ENCODE peak calls at places on chromosomes 6 and 20, in eight cellular contexts. One of them, this sample, is unnamed.

GRCh38 chr6:107333491-107333890 is 125.9 kb downstream of the PDSS2 start:
- DNase-seq in activated gamma-delta T cell treated with anti-CD3 and anti-CD28 coated beads, Interleukin-2, amount 50 U/mL, for 16 hours: no peak
- DNase-seq in A172: no peak
- DNase-seq in NCI-H1048: no peak
- DNase-seq in caudate nucleus: no peak
- DNase-seq in HTR-8/SVneo: no peak
- DNase-seq in SK-N-SH: no peak
- DNase-seq in germinal center: no peak
- DNase-seq in this sample: no peak

GRCh38 chr6:14640631-14641030 is 523.1 kb downstream of the CD83 start:
- DNase-seq in activated gamma-delta T cell treated with anti-CD3 and anti-CD28 coated beads, Interleukin-2, amount 50 U/mL, for 16 hours: no peak
- DNase-seq in A172: no peak
- DNase-seq in NCI-H1048: no peak
- DNase-seq in caudate nucleus: no peak
- DNase-seq in HTR-8/SVneo: no peak
- DNase-seq in SK-N-SH: no peak
- DNase-seq in germinal center: no peak
- DNase-seq in this sample: no peak

GRCh38 chr6:160238786-160239751 is 19.6 kb downstream of the SLC22A2 start:
- DNase-seq in activated gamma-delta T cell treated with anti-CD3 and anti-CD28 coated beads, Interleukin-2, amount 50 U/mL, for 16 hours: no peak
- DNase-seq in A172: peak; percentile 94
- DNase-seq in NCI-H1048: no peak
- DNase-seq in caudate nucleus: no peak
- DNase-seq in HTR-8/SVneo: no peak
- DNase-seq in SK-N-SH: no peak
- DNase-seq in germinal center: no peak
- DNase-seq in this sample: no peak

GRCh38 chr20:53635189-53635588 is 41.5 kb upstream of the ZNF217 start:
- DNase-seq in activated gamma-delta T cell treated with anti-CD3 and anti-CD28 coated beads, Interleukin-2, amount 50 U/mL, for 16 hours: no peak
- DNase-seq in A172: no peak
- DNase-seq in NCI-H1048: no peak
- DNase-seq in caudate nucleus: no peak
- DNase-seq in HTR-8/SVneo: no peak
- DNase-seq in SK-N-SH: no peak
- DNase-seq in germinal center: no peak
- DNase-seq in this sample: no peak

GRCh38 chr6:56719310-56719709 is 76.6 kb upstream of the DST start:
- DNase-seq in activated gamma-delta T cell treated with anti-CD3 and anti-CD28 coated beads, Interleukin-2, amount 50 U/mL, for 16 hours: no peak
- DNase-seq in A172: peak; percentile 35
- DNase-seq in NCI-H1048: no peak
- DNase-seq in caudate nucleus: no peak
- DNase-seq in HTR-8/SVneo: no peak
- DNase-seq in SK-N-SH: no peak
- DNase-seq in germinal center: no peak
- DNase-seq in this sample: no peak

GRCh38 chr20:6976535-6976934 is 209.0 kb downstream of the BMP2 start:
- DNase-seq in activated gamma-delta T cell treated with anti-CD3 and anti-CD28 coated beads, Interleukin-2, amount 50 U/mL, for 16 hours: no peak
- DNase-seq in A172: no peak
- DNase-seq in NCI-H1048: no peak
- DNase-seq in caudate nucleus: no peak
- DNase-seq in HTR-8/SVneo: no peak
- DNase-seq in SK-N-SH: no peak
- DNase-seq in germinal center: no peak
- DNase-seq in this sample: no peak

GRCh38 chr20:62289131-62289530 is 13.7 kb upstream of the ADRM1 start:
- DNase-seq in activated gamma-delta T cell treated with anti-CD3 and anti-CD28 coated beads, Interleukin-2, amount 50 U/mL, for 16 hours: no peak
- DNase-seq in A172: no peak
- DNase-seq in NCI-H1048: no peak
- DNase-seq in caudate nucleus: no peak
- DNase-seq in HTR-8/SVneo: no peak
- DNase-seq in SK-N-SH: no peak
- DNase-seq in germinal center: no peak
- DNase-seq in this sample: no peak

GRCh38 chr6:138372711-138373463 is 4.8 kb upstream of the SMIM28 start:
- DNase-seq in activated gamma-delta T cell treated with anti-CD3 and anti-CD28 coated beads, Interleukin-2, amount 50 U/mL, for 16 hours: no peak
- DNase-seq in A172: peak; percentile 14
- DNase-seq in NCI-H1048: no peak
- DNase-seq in caudate nucleus: no peak
- DNase-seq in HTR-8/SVneo: peak; percentile 8
- DNase-seq in SK-N-SH: no peak
- DNase-seq in germinal center: no peak
- DNase-seq in this sample: no peak

GRCh38 chr6:22668307-22668706 is 98.9 kb downstream of the HDGFL1 start:
- DNase-seq in activated gamma-delta T cell treated with anti-CD3 and anti-CD28 coated beads, Interleukin-2, amount 50 U/mL, for 16 hours: no peak
- DNase-seq in A172: no peak
- DNase-seq in NCI-H1048: no peak
- DNase-seq in caudate nucleus: no peak
- DNase-seq in HTR-8/SVneo: no peak
- DNase-seq in SK-N-SH: no peak
- DNase-seq in germinal center: no peak
- DNase-seq in this sample: no peak

GRCh38 chr20:62725596-62726268 is 17.1 kb downstream of the NTSR1 start:
- DNase-seq in activated gamma-delta T cell treated with anti-CD3 and anti-CD28 coated beads, Interleukin-2, amount 50 U/mL, for 16 hours: no peak
- DNase-seq in A172: no peak
- DNase-seq in NCI-H1048: no peak
- DNase-seq in caudate nucleus: no peak
- DNase-seq in HTR-8/SVneo: no peak
- DNase-seq in SK-N-SH: no peak
- DNase-seq in germinal center: no peak
- DNase-seq in this sample: no peak

GRCh38 chr6:143236151-143236788 is 175.6 kb downstream of the AIG1 start:
- DNase-seq in activated gamma-delta T cell treated with anti-CD3 and anti-CD28 coated beads, Interleukin-2, amount 50 U/mL, for 16 hours: no peak
- DNase-seq in A172: peak; percentile 5
- DNase-seq in NCI-H1048: no peak
- DNase-seq in caudate nucleus: no peak
- DNase-seq in HTR-8/SVneo: no peak
- DNase-seq in SK-N-SH: peak; percentile 5
- DNase-seq in germinal center: no peak
- DNase-seq in this sample: no peak

GRCh38 chr6:21455071-21455470 is 138.5 kb upstream of the SOX4 start:
- DNase-seq in activated gamma-delta T cell treated with anti-CD3 and anti-CD28 coated beads, Interleukin-2, amount 50 U/mL, for 16 hours: no peak
- DNase-seq in A172: no peak
- DNase-seq in NCI-H1048: no peak
- DNase-seq in caudate nucleus: no peak
- DNase-seq in HTR-8/SVneo: no peak
- DNase-seq in SK-N-SH: no peak
- DNase-seq in germinal center: no peak
- DNase-seq in this sample: no peak

GRCh38 chr6:30821862-30822784 is 62.2 kb upstream of the DDR1 start:
- DNase-seq in activated gamma-delta T cell treated with anti-CD3 and anti-CD28 coated beads, Interleukin-2, amount 50 U/mL, for 16 hours: no peak
- DNase-seq in A172: no peak
- DNase-seq in NCI-H1048: no peak
- DNase-seq in caudate nucleus: no peak
- DNase-seq in HTR-8/SVneo: no peak
- DNase-seq in SK-N-SH: peak; percentile 45
- DNase-seq in germinal center: peak; percentile 33
- DNase-seq in this sample: no peak

GRCh38 chr6:7904654-7905319 is 5.8 kb downstream of the TXNDC5 start:
- DNase-seq in activated gamma-delta T cell treated with anti-CD3 and anti-CD28 coated beads, Interleukin-2, amount 50 U/mL, for 16 hours: no peak
- DNase-seq in A172: no peak
- DNase-seq in NCI-H1048: no peak
- DNase-seq in caudate nucleus: no peak
- DNase-seq in HTR-8/SVneo: no peak
- DNase-seq in SK-N-SH: no peak
- DNase-seq in germinal center: no peak
- DNase-seq in this sample: no peak